ENCODE peak calls at places on chromosome 13, in seven cellular contexts. One of them, this sample, is unnamed.

GRCh38 chr13:30697177-30697953 is 38.0 kb upstream of the ALOX5AP start:
- DNase-seq in fibroblast of mammary gland: no peak
- DNase-seq in GM12865: no peak
- DNase-seq in tibial artery: no peak
- DNase-seq in cardiac fibroblast: peak
- DNase-seq in AG10803: peak
- DNase-seq in endodermal cell: peak
- DNase-seq in this sample: peak

GRCh38 chr13:39144941-39145533 is 106.8 kb downstream of the NHLRC3 start:
- DNase-seq in fibroblast of mammary gland: peak
- DNase-seq in GM12865: peak
- DNase-seq in tibial artery: peak
- DNase-seq in cardiac fibroblast: peak
- DNase-seq in AG10803: peak
- DNase-seq in endodermal cell: peak
- DNase-seq in this sample: no peak

GRCh38 chr13:59680429-59681024 is 483.2 kb downstream of the DIAPH3 start:
- DNase-seq in fibroblast of mammary gland: peak
- DNase-seq in GM12865: peak
- DNase-seq in tibial artery: no peak
- DNase-seq in cardiac fibroblast: peak
- DNase-seq in AG10803: peak
- DNase-seq in endodermal cell: no peak
- DNase-seq in this sample: no peak

GRCh38 chr13:97434417-97435296 is 688 bp downstream of the RAP2A start:
- DNase-seq in fibroblast of mammary gland: peak
- DNase-seq in GM12865: peak
- DNase-seq in tibial artery: peak
- DNase-seq in cardiac fibroblast: peak
- DNase-seq in AG10803: no peak
- DNase-seq in endodermal cell: peak
- DNase-seq in this sample: peak

GRCh38 chr13:44111701-44112100 is 232.0 kb downstream of the LACC1 start:
- DNase-seq in fibroblast of mammary gland: no peak
- DNase-seq in GM12865: no peak
- DNase-seq in tibial artery: no peak
- DNase-seq in cardiac fibroblast: no peak
- DNase-seq in AG10803: no peak
- DNase-seq in endodermal cell: no peak
- DNase-seq in this sample: no peak

GRCh38 chr13:51689597-51689996 is 105.3 kb downstream of the WDFY2 start:
- DNase-seq in fibroblast of mammary gland: no peak
- DNase-seq in GM12865: peak
- DNase-seq in tibial artery: no peak
- DNase-seq in cardiac fibroblast: peak
- DNase-seq in AG10803: no peak
- DNase-seq in endodermal cell: no peak
- DNase-seq in this sample: no peak

GRCh38 chr13:110173247-110173818 is 133.6 kb downstream of the COL4A1 start:
- DNase-seq in fibroblast of mammary gland: no peak
- DNase-seq in GM12865: no peak
- DNase-seq in tibial artery: no peak
- DNase-seq in cardiac fibroblast: no peak
- DNase-seq in AG10803: no peak
- DNase-seq in endodermal cell: no peak
- DNase-seq in this sample: no peak

GRCh38 chr13:34035676-34036325 is 217.9 kb downstream of the RFC3 start:
- DNase-seq in fibroblast of mammary gland: peak
- DNase-seq in GM12865: no peak
- DNase-seq in tibial artery: no peak
- DNase-seq in cardiac fibroblast: no peak
- DNase-seq in AG10803: no peak
- DNase-seq in endodermal cell: no peak
- DNase-seq in this sample: no peak

GRCh38 chr13:74870865-74871264 is 611.1 kb downstream of the TBC1D4 start:
- DNase-seq in fibroblast of mammary gland: peak
- DNase-seq in GM12865: no peak
- DNase-seq in tibial artery: no peak
- DNase-seq in cardiac fibroblast: peak
- DNase-seq in AG10803: no peak
- DNase-seq in endodermal cell: no peak
- DNase-seq in this sample: no peak

GRCh38 chr13:31119966-31120733 is 41.6 kb downstream of the HSPH1 start:
- DNase-seq in fibroblast of mammary gland: peak
- DNase-seq in GM12865: no peak
- DNase-seq in tibial artery: no peak
- DNase-seq in cardiac fibroblast: peak
- DNase-seq in AG10803: no peak
- DNase-seq in endodermal cell: no peak
- DNase-seq in this sample: no peak

GRCh38 chr13:50152224-50152623 is 137.0 kb downstream of the KCNRG start:
- DNase-seq in fibroblast of mammary gland: no peak
- DNase-seq in GM12865: no peak
- DNase-seq in tibial artery: no peak
- DNase-seq in cardiac fibroblast: no peak
- DNase-seq in AG10803: no peak
- DNase-seq in endodermal cell: no peak
- DNase-seq in this sample: no peak

GRCh38 chr13:73698859-73699258 is 435.3 kb downstream of the KLF12 start:
- DNase-seq in fibroblast of mammary gland: peak
- DNase-seq in GM12865: no peak
- DNase-seq in tibial artery: no peak
- DNase-seq in cardiac fibroblast: no peak
- DNase-seq in AG10803: peak
- DNase-seq in endodermal cell: no peak
- DNase-seq in this sample: no peak

GRCh38 chr13:86665842-86666241 is 866.6 kb upstream of the SLITRK6 start:
- DNase-seq in fibroblast of mammary gland: no peak
- DNase-seq in GM12865: no peak
- DNase-seq in tibial artery: no peak
- DNase-seq in cardiac fibroblast: no peak
- DNase-seq in AG10803: no peak
- DNase-seq in endodermal cell: no peak
- DNase-seq in this sample: no peak

GRCh38 chr13:71148391-71148790 is 718.6 kb downstream of the DACH1 start:
- DNase-seq in fibroblast of mammary gland: no peak
- DNase-seq in GM12865: no peak
- DNase-seq in tibial artery: no peak
- DNase-seq in cardiac fibroblast: no peak
- DNase-seq in AG10803: no peak
- DNase-seq in endodermal cell: no peak
- DNase-seq in this sample: no peak

GRCh38 chr13:52085416-52085815 is 43.5 kb downstream of the NEK5 start:
- DNase-seq in fibroblast of mammary gland: peak
- DNase-seq in GM12865: no peak
- DNase-seq in tibial artery: no peak
- DNase-seq in cardiac fibroblast: peak
- DNase-seq in AG10803: peak
- DNase-seq in endodermal cell: no peak
- DNase-seq in this sample: no peak

GRCh38 chr13:22848539-22849052 is 332.2 kb upstream of the SGCG start:
- DNase-seq in fibroblast of mammary gland: no peak
- DNase-seq in GM12865: no peak
- DNase-seq in tibial artery: no peak
- DNase-seq in cardiac fibroblast: no peak
- DNase-seq in AG10803: no peak
- DNase-seq in endodermal cell: peak
- DNase-seq in this sample: no peak

GRCh38 chr13:80069374-80069773 is 271.6 kb downstream of the SPRY2 start:
- DNase-seq in fibroblast of mammary gland: no peak
- DNase-seq in GM12865: no peak
- DNase-seq in tibial artery: no peak
- DNase-seq in cardiac fibroblast: no peak
- DNase-seq in AG10803: no peak
- DNase-seq in endodermal cell: no peak
- DNase-seq in this sample: no peak

GRCh38 chr13:80074143-80074752 is 266.7 kb downstream of the SPRY2 start:
- DNase-seq in fibroblast of mammary gland: no peak
- DNase-seq in GM12865: no peak
- DNase-seq in tibial artery: no peak
- DNase-seq in cardiac fibroblast: no peak
- DNase-seq in AG10803: no peak
- DNase-seq in endodermal cell: peak
- DNase-seq in this sample: no peak

GRCh38 chr13:80072231-80072630 is 268.7 kb downstream of the SPRY2 start:
- DNase-seq in fibroblast of mammary gland: no peak
- DNase-seq in GM12865: no peak
- DNase-seq in tibial artery: no peak
- DNase-seq in cardiac fibroblast: no peak
- DNase-seq in AG10803: no peak
- DNase-seq in endodermal cell: no peak
- DNase-seq in this sample: no peak

GRCh38 chr13:80074811-80075210 is 266.1 kb downstream of the SPRY2 start:
- DNase-seq in fibroblast of mammary gland: no peak
- DNase-seq in GM12865: no peak
- DNase-seq in tibial artery: no peak
- DNase-seq in cardiac fibroblast: no peak
- DNase-seq in AG10803: no peak
- DNase-seq in endodermal cell: no peak
- DNase-seq in this sample: no peak

GRCh38 chr13:80070024-80070703 is 270.8 kb downstream of the SPRY2 start:
- DNase-seq in fibroblast of mammary gland: no peak
- DNase-seq in GM12865: no peak
- DNase-seq in tibial artery: no peak
- DNase-seq in cardiac fibroblast: no peak
- DNase-seq in AG10803: no peak
- DNase-seq in endodermal cell: peak
- DNase-seq in this sample: no peak
- H3K4me3 ChIP-seq in fibroblast of mammary gland: no peak
- H3K4me3 ChIP-seq in GM12865: no peak
- H3K4me3 ChIP-seq in tibial artery: no peak
- H3K4me3 ChIP-seq in cardiac fibroblast: no peak
- H3K4me3 ChIP-seq in AG10803: no peak
- H3K4me3 ChIP-seq in endodermal cell: no peak
- H3K4me3 ChIP-seq in this sample: no peak

DNA sequence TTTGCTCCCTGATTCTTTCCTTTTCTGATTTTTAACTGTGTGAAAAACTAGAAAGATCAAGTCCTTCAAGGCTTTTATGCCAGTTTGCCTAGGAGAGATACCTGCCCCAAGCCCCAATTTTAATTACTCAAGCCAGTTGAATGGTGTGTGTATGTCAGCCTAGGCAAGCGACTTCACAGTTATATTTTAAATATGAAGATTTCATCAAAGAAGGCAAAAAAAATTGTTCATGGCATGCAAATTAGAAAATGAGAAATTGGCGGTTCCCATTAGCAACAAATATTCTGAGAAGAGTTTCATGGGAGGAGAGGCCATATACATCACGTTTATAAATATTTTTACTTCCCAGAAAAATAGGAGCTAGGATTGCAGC is 167.6 kb downstream of the SLC7A1 start:
- DNase-seq in fibroblast of mammary gland: no peak
- DNase-seq in GM12865: no peak
- DNase-seq in tibial artery: no peak
- DNase-seq in cardiac fibroblast: no peak
- DNase-seq in AG10803: no peak
- DNase-seq in endodermal cell: no peak
- DNase-seq in this sample: no peak
- H3K4me3 ChIP-seq in fibroblast of mammary gland: peak
- H3K4me3 ChIP-seq in GM12865: no peak
- H3K4me3 ChIP-seq in tibial artery: peak
- H3K4me3 ChIP-seq in cardiac fibroblast: peak
- H3K4me3 ChIP-seq in AG10803: peak
- H3K4me3 ChIP-seq in endodermal cell: peak
- H3K4me3 ChIP-seq in this sample: peak

DNA sequence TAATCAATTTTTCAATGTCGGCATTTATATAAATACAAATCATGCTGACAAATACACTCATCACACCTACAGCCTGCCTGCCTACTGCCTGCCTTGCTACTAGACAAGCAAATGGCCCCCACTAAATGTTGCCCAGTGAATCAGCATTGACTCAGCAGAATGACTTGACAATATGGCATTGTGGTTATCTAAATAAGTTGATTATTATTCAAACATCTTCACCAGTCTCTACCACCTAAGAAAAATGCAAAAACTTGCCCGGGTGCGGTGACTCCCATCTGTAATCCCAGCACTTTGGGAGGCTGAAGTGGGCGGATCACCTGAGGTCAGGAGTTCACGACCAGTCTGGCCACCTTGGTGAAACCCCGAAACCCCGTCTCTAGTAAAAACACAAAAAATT is 296.1 kb downstream of the PCDH9 start:
- DNase-seq in fibroblast of mammary gland: peak
- DNase-seq in GM12865: no peak
- DNase-seq in tibial artery: no peak
- DNase-seq in cardiac fibroblast: peak
- DNase-seq in AG10803: peak
- DNase-seq in endodermal cell: no peak
- DNase-seq in this sample: no peak
- H3K4me3 ChIP-seq in fibroblast of mammary gland: no peak
- H3K4me3 ChIP-seq in GM12865: no peak
- H3K4me3 ChIP-seq in tibial artery: no peak
- H3K4me3 ChIP-seq in cardiac fibroblast: no peak
- H3K4me3 ChIP-seq in AG10803: no peak
- H3K4me3 ChIP-seq in endodermal cell: no peak
- H3K4me3 ChIP-seq in this sample: no peak

GRCh38 chr13:113508531-113509254 is 18.2 kb upstream of the DCUN1D2 start:
- DNase-seq in fibroblast of mammary gland: no peak
- DNase-seq in GM12865: no peak
- DNase-seq in tibial artery: no peak
- DNase-seq in cardiac fibroblast: no peak
- DNase-seq in AG10803: no peak
- DNase-seq in endodermal cell: no peak
- DNase-seq in this sample: no peak

GRCh38 chr13:113506871-113507388 is 16.4 kb upstream of the DCUN1D2 start:
- DNase-seq in fibroblast of mammary gland: no peak
- DNase-seq in GM12865: no peak
- DNase-seq in tibial artery: no peak
- DNase-seq in cardiac fibroblast: no peak
- DNase-seq in AG10803: no peak
- DNase-seq in endodermal cell: no peak
- DNase-seq in this sample: no peak

GRCh38 chr13:113502686-113503085 is 12.2 kb upstream of the DCUN1D2 start:
- DNase-seq in fibroblast of mammary gland: no peak
- DNase-seq in GM12865: no peak
- DNase-seq in tibial artery: no peak
- DNase-seq in cardiac fibroblast: no peak
- DNase-seq in AG10803: no peak
- DNase-seq in endodermal cell: no peak
- DNase-seq in this sample: no peak

GRCh38 chr13:113507564-113508210 is 17.2 kb upstream of the DCUN1D2 start:
- DNase-seq in fibroblast of mammary gland: no peak
- DNase-seq in GM12865: no peak
- DNase-seq in tibial artery: no peak
- DNase-seq in cardiac fibroblast: no peak
- DNase-seq in AG10803: no peak
- DNase-seq in endodermal cell: no peak
- DNase-seq in this sample: no peak

DNA sequence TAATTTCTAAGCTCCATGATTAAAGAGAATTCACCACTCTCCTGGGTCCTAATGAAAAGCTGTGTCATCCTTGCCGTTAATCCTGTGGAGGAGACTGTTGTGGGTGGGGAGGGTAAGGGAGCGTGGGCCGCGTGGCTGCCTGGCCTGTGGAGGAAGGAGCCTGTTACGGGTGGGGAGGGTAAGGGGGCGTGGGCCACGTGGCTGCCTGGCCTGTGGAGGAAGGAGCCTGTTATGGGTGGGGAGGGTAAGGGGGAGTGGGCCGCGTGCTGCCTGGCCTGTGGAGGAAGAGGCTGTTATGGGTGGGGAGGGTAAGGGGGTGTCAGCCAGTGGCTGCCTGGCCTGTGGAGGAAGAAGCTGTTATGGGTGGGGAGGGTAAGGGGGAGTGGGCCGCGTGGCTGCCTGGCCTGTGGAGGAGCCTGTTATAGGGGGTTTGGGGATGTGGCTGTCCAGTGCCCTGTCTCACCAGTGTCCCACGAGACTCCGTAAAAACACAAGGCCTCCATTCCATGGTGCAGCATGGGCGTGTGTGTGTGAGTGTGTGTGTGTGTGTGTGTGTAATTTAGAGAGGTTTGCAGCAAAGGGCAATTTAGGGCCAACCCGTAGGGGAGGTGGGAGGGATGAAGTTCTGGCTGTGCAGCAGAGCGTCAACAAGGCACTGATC is 15.6 kb upstream of the DCUN1D2 start:
- DNase-seq in fibroblast of mammary gland: peak
- DNase-seq in GM12865: no peak
- DNase-seq in tibial artery: no peak
- DNase-seq in cardiac fibroblast: peak
- DNase-seq in AG10803: no peak
- DNase-seq in endodermal cell: no peak
- DNase-seq in this sample: no peak
- H3K4me3 ChIP-seq in fibroblast of mammary gland: no peak
- H3K4me3 ChIP-seq in GM12865: no peak
- H3K4me3 ChIP-seq in tibial artery: no peak
- H3K4me3 ChIP-seq in cardiac fibroblast: no peak
- H3K4me3 ChIP-seq in AG10803: no peak
- H3K4me3 ChIP-seq in endodermal cell: no peak
- H3K4me3 ChIP-seq in this sample: no peak

This sample was measured in coronary artery.